ENCODE peak calls at places on chromosomes 4 and X, in five cellular contexts. X is Karpas-422, V is GM23248, K is HCT116, Q is SK-N-SH. D is an unnamed sample. For H3K9me2, the result is how much of the 10 kb centered on the place peaks cover.

GRCh38 chrX:10017866-10018265 is 50.7 kb downstream of the CLDN34 start:
- DNase-seq in X (no peak), V (peak), K (peak), Q (no peak), D (no peak)

GRCh38 chr4:81071013-81071412 is 40.5 kb downstream of the BMP3 start:
- DNase-seq in X (no peak), V (no peak), K (no peak), Q (no peak), D (no peak)

GRCh38 chr4:74738756-74739155 is 55.6 kb downstream of the BTC start:
- DNase-seq in X (no peak), V (peak), K (no peak), Q (no peak), D (no peak)

GRCh38 chr4:94826206-94826605 is 68.5 kb downstream of the BMPR1B start:
- DNase-seq in X (no peak), V (no peak), K (no peak), Q (no peak), D (no peak)

GRCh38 chrX:72306851-72307645 is 1.3 kb upstream of the CITED1 start:
- DNase-seq in X (no peak), V (peak), K (peak), Q (peak), D (peak)

GRCh38 chrX:45751156-45751555 is 550.5 kb upstream of the DIPK2B start:
- DNase-seq in X (no peak), V (no peak), K (no peak), Q (no peak), D (no peak)

GRCh38 chrX:31233941-31234496 is 162.2 kb upstream of the FTHL17 start:
- DNase-seq in X (no peak), V (no peak), K (no peak), Q (no peak), D (no peak)

GRCh38 chrX:72126048-72126415 is 5.7 kb downstream of the RTL5 start:
- DNase-seq in X (no peak), V (no peak), K (no peak), Q (peak), D (no peak)

GRCh38 chrX:126170715-126171114 is 4.6 kb upstream of the DCAF12L2 start:
- DNase-seq in X (no peak), V (no peak), K (no peak), Q (no peak), D (no peak)

GRCh38 chr4:71411976-71412375 is 73.2 kb downstream of the SLC4A4 start:
- DNase-seq in X (no peak), V (peak), K (no peak), Q (no peak), D (no peak)

GRCh38 chr4:14125375-14126129 is 498.0 kb upstream of the BOD1L1 start:
- DNase-seq in X (peak), V (no peak), K (no peak), Q (no peak), D (no peak)

DNA sequence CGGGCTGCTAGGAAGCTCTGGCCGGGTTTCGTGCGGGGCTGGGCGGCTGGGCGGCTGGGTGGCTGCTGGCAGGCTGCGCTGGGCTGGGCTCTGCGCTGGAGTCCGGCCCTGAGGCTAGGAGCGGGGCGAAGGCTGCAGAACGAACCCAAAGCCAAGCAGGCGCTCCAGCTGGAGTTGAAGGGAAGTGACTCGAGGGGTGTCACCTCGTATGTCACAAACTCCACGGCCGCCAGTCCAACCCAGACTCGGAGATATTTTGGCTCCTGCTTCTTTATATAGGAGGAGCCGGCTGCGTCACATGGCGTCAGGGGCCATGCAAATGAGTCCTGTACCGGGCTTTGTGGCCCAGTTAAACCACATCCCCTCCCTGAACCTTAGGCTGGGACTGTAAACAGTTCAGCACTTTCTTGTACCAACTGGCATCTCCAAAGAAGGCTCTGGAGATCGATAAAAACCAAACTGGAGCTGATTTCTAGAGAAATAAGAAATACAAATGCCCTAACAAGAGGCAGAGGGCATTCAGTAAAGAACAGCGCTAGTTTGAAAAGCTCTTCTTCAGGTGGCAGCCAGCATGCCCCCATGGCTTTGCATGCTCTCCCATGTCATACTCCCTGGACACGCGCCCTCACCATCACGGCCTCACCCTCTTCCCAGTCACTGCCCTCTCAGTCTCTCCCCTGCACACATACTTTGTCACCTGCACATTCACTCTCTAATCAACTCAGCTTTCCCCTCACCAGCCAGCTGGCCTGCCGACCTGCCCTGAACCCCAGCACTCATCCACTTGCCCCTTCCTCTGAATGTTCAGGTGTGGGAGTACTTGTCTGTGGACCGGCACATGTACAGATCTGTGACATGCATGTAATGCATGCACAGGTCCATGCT is 58.5 kb downstream of the TSC22D3 start:
- DNase-seq in X (peak), V (peak), K (peak), Q (peak), D (peak)
- H3K4me3 ChIP-seq in X (peak), V (peak), K (peak), Q (peak), D (peak)

DNA sequence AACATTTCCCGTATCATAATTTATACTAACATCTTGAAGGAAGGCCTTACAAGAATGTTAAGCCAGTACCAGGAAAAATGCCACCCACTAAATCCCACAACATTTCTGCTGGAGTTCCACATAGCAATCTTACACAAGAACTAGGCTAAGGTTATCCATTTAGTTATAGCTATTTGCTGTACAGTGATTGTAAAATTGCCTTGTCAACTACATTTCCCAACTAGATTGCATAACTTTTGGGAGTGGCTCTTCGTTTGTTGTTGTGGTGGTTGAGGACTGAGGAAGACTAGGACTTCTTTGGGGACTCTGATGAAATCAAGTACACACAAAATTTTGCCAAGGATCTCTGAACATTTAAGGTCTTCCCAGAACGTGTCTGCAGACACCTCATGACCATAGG is 8.0 kb downstream of the IBSP start:
- DNase-seq in X (no peak), V (peak), K (no peak), Q (no peak), D (no peak)
- H3K9me2 ChIP-seq in X (under half), V (under half), K (under half), Q (under half), D (under half)

DNA sequence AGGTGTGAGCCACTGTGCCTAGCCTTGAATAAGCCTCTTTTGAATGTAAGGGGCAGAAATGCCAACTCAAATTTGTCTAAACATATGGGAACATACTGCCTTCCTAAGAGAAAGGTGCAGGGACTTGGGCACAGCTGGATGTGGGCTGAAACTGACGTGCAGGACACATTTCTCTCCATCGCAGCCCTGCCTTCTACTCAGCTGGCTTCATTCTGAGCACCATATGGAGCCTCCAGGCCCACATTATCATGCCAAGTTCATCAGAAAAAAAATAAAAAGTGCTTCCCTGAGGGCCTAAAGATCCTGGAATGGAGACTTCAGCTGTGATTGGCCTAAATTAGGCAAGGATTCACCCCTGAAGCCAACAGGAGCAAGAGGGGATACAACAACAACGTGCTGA is 386.2 kb downstream of the RAB28 start:
- DNase-seq in X (no peak), V (no peak), K (no peak), Q (no peak), D (no peak)
- H3K4me3 ChIP-seq in X (no peak), V (no peak), K (no peak), Q (no peak), D (no peak)

GRCh38 chr4:159926871-159927270 is 824.0 kb downstream of the RAPGEF2 start:
- DNase-seq in X (no peak), V (no peak), K (peak), Q (no peak), D (no peak)

GRCh38 chr4:159927781-159928180 is 824.9 kb downstream of the RAPGEF2 start:
- DNase-seq in X (no peak), V (no peak), K (no peak), Q (no peak), D (no peak)

GRCh38 chr4:159922119-159922518 is 819.2 kb downstream of the RAPGEF2 start:
- DNase-seq in X (no peak), V (no peak), K (no peak), Q (peak), D (no peak)

DNA sequence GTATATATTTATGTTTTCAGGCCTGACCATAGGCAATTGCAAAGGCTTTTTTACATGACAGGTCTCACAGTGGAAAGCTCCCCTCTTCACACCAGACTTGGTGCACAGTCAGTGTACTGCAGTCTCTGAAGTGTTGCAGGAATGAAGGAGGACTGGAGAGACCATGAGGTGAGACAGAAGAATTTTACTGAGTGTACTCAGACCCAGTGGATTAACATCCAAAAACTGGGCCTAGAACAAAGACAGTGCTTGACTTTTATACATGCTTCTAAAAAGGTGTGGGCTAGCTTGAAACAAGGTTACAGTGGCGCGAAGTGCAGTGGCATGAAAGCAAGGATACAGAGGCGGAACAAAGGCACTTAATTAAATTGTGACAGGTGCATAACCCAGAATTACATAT is 822.9 kb downstream of the RAPGEF2 start:
- DNase-seq in X (no peak), V (no peak), K (peak), Q (no peak), D (no peak)
- H3K9me2 ChIP-seq in X (under half), V (under half), K (under half), Q (under half), D (under half)

GRCh38 chr4:147732516-147733193 is 767 bp downstream of the ARHGAP10 start:
- DNase-seq in X (no peak), V (peak), K (no peak), Q (peak), D (peak)

GRCh38 chr4:147735413-147736301 is 3.8 kb downstream of the ARHGAP10 start:
- DNase-seq in X (no peak), V (peak), K (no peak), Q (no peak), D (peak)

GRCh38 chr4:147736458-147736857 is 4.6 kb downstream of the ARHGAP10 start:
- DNase-seq in X (no peak), V (peak), K (no peak), Q (no peak), D (no peak)

GRCh38 chr4:147733614-147734344 is 1.9 kb downstream of the ARHGAP10 start:
- DNase-seq in X (no peak), V (peak), K (no peak), Q (peak), D (no peak)

DNA sequence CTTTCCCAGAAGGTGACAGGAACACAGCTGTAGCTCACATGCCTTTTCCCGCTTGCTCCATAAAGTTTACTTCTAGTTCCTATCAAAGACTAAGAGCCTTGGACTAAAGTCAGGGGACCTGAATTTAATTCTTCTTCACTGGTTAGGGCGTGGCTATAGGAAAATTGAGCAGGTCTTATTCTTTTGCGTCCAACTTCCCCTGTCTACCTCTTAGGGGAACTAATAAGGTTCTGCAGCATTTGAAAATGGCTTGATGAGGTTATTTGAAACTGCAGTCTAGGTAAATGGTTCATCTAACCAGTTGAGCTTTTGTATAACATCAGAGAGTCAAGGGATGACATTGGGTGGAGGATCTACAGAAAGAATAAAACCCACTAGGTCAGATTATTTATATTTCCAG is 2.6 kb downstream of the ARHGAP10 start:
- DNase-seq in X (no peak), V (no peak), K (no peak), Q (no peak), D (no peak)
- H3K4me3 ChIP-seq in X (no peak), V (peak), K (no peak), Q (peak), D (peak)

DNA sequence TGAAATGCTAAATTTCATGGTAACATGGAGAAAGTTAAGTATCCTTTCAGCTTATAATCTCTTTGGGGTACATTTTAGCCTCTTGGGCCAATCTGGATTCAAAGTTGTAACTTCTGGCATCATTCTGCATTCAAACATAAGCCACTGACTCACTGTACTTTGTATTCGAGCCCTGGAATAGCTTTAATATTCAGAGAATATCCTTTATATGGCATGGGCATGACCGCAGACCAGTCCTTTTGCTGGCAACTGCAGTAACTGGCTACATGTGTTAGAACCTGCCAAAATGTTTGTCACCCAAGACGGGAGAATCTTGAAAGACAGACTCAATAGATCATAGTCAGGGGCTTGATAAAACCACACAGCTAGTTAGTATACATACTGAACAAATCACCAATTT is 3.3 kb downstream of the GASK1B start:
- DNase-seq in X (no peak), V (peak), K (no peak), Q (no peak), D (no peak)
- H3K9me2 ChIP-seq in X (under half), V (under half), K (under half), Q (under half), D (under half)

DNA sequence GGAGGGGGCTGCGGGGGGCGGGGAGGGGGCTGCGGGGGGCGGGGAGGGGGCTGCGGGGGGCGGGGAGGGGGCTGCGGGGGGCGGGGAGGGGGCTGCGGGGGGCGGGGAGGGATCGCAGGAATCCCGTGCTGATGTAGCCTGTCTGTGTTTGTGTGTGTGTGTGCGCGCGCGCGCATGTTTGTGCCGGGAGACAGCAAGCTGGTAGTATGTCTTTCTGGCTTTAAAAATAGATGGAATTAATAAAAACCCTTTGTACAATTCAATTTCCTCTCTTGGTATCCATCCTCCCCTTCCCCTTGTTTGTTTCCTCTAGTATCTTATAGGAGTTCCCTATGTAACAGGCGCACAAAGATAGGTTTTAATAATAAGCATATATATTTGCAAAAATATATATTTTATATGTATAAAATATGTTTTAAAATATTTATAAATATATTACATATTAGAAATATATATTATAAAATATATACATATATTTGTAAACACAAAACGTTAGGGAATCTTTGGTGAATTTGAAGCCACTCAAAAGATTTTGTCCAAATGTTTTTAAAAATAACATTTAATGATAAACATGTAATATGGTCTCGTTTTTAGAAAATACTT is 782 bp downstream of the ARHGAP24 start:
- DNase-seq in X (peak), V (peak), K (no peak), Q (no peak), D (no peak)
- H3K4me3 ChIP-seq in X (peak), V (peak), K (peak), Q (no peak), D (peak)

DNA sequence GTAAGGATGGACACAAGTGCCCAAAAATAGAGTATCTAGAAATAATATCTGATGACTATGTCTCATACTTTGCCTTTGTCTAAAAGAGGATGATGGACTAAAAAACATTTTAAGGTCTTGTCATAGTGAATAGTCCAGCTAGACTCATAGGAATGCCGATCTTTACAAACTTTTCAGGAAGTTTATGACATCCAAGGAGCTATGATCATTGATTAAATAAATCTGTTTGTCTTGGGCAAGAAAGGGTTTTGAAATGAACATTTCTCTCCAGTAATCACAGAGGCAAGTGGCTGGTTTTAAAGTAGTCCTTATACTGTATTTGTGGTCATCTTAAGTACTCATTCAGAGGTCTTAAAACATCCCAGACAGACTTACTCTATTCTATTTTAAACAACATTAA is 109.8 kb downstream of the MAPK10 start:
- DNase-seq in X (no peak), V (peak), K (no peak), Q (no peak), D (no peak)
- H3K9me2 ChIP-seq in X (under half), V (under half), K (under half), Q (under half), D (under half)

D was measured in MM.1S.